ENCODE peak calls at places on chromosome 5, in four cellular contexts. X is K562, P is HepG2, E is WTC11. G is an unnamed sample.

GRCh38 chr5:45225571-45226031 is 416.9 kb downstream of the MRPS30 start:
- DNase-seq in X (no peak), P (no peak), E (peak; percentile 28), G (no peak)

GRCh38 chr5:65809817-65810531 is 88.0 kb downstream of the NLN start:
- DNase-seq in X (no peak), E (no peak), P (no peak), G (no peak)

GRCh38 chr5:27594141-27594540 is 555.8 kb upstream of the CDH9 start:
- DNase-seq in P (no peak), X (no peak), E (no peak), G (no peak)

GRCh38 chr5:21693591-21693990 is 1159.6 kb downstream of the CDH12 start:
- DNase-seq in P (no peak), E (no peak), X (no peak), G (no peak)

GRCh38 chr5:181263633-181264032 is 2.7 kb upstream of the TRIM52 start:
- DNase-seq in X (no peak), E (no peak), P (no peak), G (no peak)

GRCh38 chr5:116759860-116760644 is 185.4 kb upstream of the SEMA6A start:
- DNase-seq in X (no peak), P (peak; percentile 63), E (peak; percentile 31), G (no peak)

GRCh38 chr5:1131191-1131621 is 19.3 kb upstream of the SLC12A7 start:
- DNase-seq in E (no peak), X (no peak), P (no peak), G (no peak)

GRCh38 chr5:135249658-135250057 is 149.4 kb downstream of the MACROH2A1 start:
- DNase-seq in P (no peak), X (peak; percentile 49), E (no peak), G (no peak)

GRCh38 chr5:72600401-72600981 is 93.3 kb upstream of the ZNF366 start:
- DNase-seq in E (no peak), X (no peak), P (no peak), G (no peak)

GRCh38 chr5:93072831-93073459 is 508.1 kb downstream of the NR2F1-AS1 start:
- DNase-seq in X (no peak), E (no peak), P (no peak), G (no peak)

GRCh38 chr5:168329302-168329701 is 37.9 kb downstream of the WWC1 start:
- DNase-seq in X (no peak), P (peak; percentile 29), E (no peak), G (no peak)

GRCh38 chr5:67648201-67648671 is 451.6 kb upstream of the CD180 start:
- DNase-seq in E (no peak), P (no peak), X (no peak), G (no peak)

GRCh38 chr5:96721351-96721970 is 59.3 kb downstream of the CAST start:
- DNase-seq in X (no peak), P (no peak), E (no peak), G (no peak)

GRCh38 chr5:151740958-151741373 is 17.5 kb downstream of the ATOX1 start:
- DNase-seq in X (no peak), E (no peak), P (no peak), G (no peak)

GRCh38 chr5:886716-887325 is 5.8 kb downstream of the BRD9 start:
- DNase-seq in P (no peak), X (no peak), E (no peak), G (no peak)

GRCh38 chr5:101244621-101245020 is 341.5 kb upstream of the ST8SIA4 start:
- DNase-seq in E (no peak), X (no peak), P (no peak), G (no peak)

GRCh38 chr5:133423618-133424282 is 188.6 kb downstream of the FSTL4 start:
- DNase-seq in P (peak; percentile 28), E (peak; percentile 91), X (peak; percentile 88), G (peak; percentile 83)

GRCh38 chr5:72470817-72471216 is 36.4 kb downstream of the ZNF366 start:
- DNase-seq in E (no peak), X (no peak), P (no peak), G (no peak)

GRCh38 chr5:176700239-176700847 is 53.1 kb downstream of the TSPAN17 start:
- DNase-seq in E (peak; percentile 70), P (no peak), X (peak; percentile 47), G (peak; percentile 53)

GRCh38 chr5:79849486-79850315 is 141.4 kb downstream of the MTX3 start:
- DNase-seq in X (no peak), E (no peak), P (no peak), G (no peak)

GRCh38 chr5:7762267-7762666 is 88.7 kb downstream of the CFAP90 start:
- DNase-seq in E (peak; percentile 56), P (no peak), X (no peak), G (no peak)

GRCh38 chr5:135457424-135458071 is 5.4 kb upstream of the TIFAB start:
- DNase-seq in X (peak; percentile 83), E (peak; percentile 88), P (peak; percentile 56), G (peak; percentile 83)

GRCh38 chr5:141208478-141208877 is at the start of gene PCDHB12:
- DNase-seq in P (peak; percentile 12), X (no peak), E (peak; percentile 54), G (peak; percentile 12)

GRCh38 chr5:96433066-96433447 is at the start of gene PCSK1:
- DNase-seq in P (no peak), X (no peak), E (peak; percentile 50), G (no peak)

GRCh38 chr5:61817472-61818326 is 485.6 kb downstream of the ZSWIM6 start:
- DNase-seq in E (peak; percentile 32), P (peak; percentile 5), X (no peak), G (peak; percentile 50)

GRCh38 chr5:100900142-100900795 is 2.8 kb downstream of the ST8SIA4 start:
- DNase-seq in P (no peak), E (peak; percentile 33), X (no peak), G (peak; percentile 37)

GRCh38 chr5:50962934-50963646 is 296.7 kb downstream of the PARP8 start:
- DNase-seq in X (peak; percentile 88), E (peak; percentile 84), P (peak; percentile 45), G (peak; percentile 88)

GRCh38 chr5:96597441-96598020 is 64.6 kb upstream of the CAST start:
- DNase-seq in P (no peak), E (no peak), X (no peak), G (no peak)

GRCh38 chr5:127634007-127634406 is 14.9 kb upstream of the CTXN3 start:
- DNase-seq in E (no peak), P (no peak), X (no peak), G (no peak)

GRCh38 chr5:111548992-111549649 is 36.8 kb upstream of the STARD4 start:
- DNase-seq in P (no peak), E (no peak), X (no peak), G (no peak)

GRCh38 chr5:171269717-171270116 is 39.3 kb upstream of the TLX3 start:
- DNase-seq in E (no peak), X (no peak), P (no peak), G (no peak)

GRCh38 chr5:34475249-34475966 is 180.7 kb upstream of the RAI14 start:
- DNase-seq in X (no peak), E (peak; percentile 38), P (no peak), G (no peak)

GRCh38 chr5:38666668-38667498 is 110.4 kb upstream of the LIFR start:
- DNase-seq in P (peak; percentile 25), X (peak; percentile 58), E (peak; percentile 52), G (peak; percentile 47)

GRCh38 chr5:88193896-88194295 is 74.7 kb downstream of the TMEM161B start:
- DNase-seq in E (no peak), X (no peak), P (no peak), G (no peak)

GRCh38 chr5:73412597-73412988 is 36.0 kb downstream of the FOXD1 start:
- DNase-seq in E (no peak), P (no peak), X (no peak), G (no peak)

GRCh38 chr5:179241175-179241574 is 104.1 kb downstream of the ADAMTS2 start:
- DNase-seq in X (no peak), E (peak; percentile 6), P (no peak), G (no peak)

GRCh38 chr5:6801236-6801635 is 88.0 kb downstream of the TENT4A start:
- DNase-seq in E (no peak), P (no peak), X (no peak), G (no peak)

GRCh38 chr5:65696892-65697291 is 25.0 kb downstream of the SGTB start:
- DNase-seq in E (no peak), P (no peak), X (no peak), G (no peak)

GRCh38 chr5:138461343-138462125 is 3.7 kb upstream of the EGR1 start:
- DNase-seq in X (no peak), P (no peak), E (no peak), G (no peak)
- TF ChIP-seq ELF4 in X (no peak), P (no peak), E (no peak), G (no peak)

GRCh38 chr5:109413463-109413862 is 3.7 kb upstream of the PJA2 start:
- DNase-seq in X (no peak), E (no peak), P (peak; percentile 9), G (no peak)
- TF ChIP-seq ELF4 in X (no peak), E (no peak), P (no peak), G (no peak)

DNA sequence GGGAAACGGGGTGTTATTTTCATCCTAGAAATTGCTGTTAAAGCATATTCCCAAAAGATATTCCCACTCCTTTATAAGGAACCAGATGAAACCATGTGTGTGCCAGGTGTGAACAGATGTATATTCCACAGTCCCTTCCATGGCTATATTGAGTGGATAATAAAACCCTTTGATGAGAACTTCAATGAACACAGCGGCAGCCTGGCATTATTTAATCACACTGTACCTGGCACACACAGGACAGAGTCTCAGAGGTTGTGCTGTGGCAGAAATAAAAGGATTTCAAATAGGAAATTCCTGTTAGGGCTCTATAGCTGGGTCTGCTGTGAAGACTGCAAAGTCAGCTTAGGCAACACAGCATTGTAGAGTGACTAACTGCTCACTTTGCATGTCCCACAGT is 255.9 kb upstream of the RGMB start:
- DNase-seq in P (no peak), E (no peak), X (no peak), G (no peak)
- TF ChIP-seq ELF4 in P (no peak), E (no peak), X (no peak), G (no peak)

DNA sequence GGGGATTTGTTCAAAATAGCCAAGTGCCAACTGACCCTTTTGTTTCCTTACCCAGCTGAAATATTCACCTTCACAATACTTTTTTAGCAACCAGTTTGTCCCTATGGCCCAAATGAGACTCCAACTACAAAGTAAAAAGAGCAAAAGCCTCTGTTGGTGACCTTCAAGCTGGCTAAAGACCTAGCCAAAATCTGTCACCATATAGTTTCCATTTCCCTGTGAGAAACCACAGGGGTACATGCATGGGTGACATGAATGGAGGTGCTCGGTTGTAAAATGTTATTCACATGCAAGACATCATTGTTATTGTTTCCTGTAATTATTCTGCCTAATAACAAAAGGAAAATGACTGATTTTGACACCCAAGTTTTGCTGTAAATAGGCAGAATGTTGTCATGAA is 285.3 kb downstream of the ZNF608 start:
- DNase-seq in X (no peak), E (no peak), P (no peak), G (no peak)
- TF ChIP-seq ELF4 in X (no peak), E (no peak), P (no peak), G (no peak)

DNA sequence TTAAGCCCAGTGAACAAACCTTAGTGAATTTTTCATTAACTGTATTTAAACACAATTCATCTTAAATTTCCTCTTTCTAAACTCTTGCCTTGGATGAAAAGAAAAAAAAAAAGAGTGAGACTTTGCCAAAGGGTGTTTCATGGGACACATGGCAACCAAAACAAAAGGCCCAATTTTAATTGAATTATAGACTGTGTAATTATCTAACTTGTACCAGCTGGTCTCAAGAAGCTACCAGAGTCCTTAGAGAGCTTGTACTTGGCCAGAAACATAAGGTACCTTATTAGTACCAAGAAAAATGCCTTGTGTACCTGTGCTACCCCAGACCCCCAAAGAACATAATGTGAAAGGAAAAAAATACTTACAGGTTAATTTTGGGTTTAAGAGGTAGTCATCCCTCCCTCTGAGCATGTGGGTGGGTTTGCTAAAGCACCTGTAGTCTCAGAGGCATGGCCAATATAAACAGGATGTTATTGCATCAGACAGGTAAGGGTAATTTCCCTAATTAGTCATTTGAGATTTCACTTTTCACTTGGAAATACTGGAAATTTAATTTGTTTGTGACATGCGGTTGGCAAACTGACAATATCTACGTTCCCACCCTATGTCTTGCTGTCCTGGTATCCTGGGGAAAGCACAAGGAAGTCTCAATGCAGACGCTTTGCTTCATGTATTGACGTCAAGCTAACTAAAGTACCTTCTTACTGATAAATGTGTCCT is 90.1 kb downstream of the SNCAIP start:
- DNase-seq in P (no peak), X (no peak), E (no peak), G (no peak)
- TF ChIP-seq ELF4 in P (no peak), X (no peak), E (no peak), G (no peak)

G was measured in HEK293T.